ENCODE peak calls at places on chromosome 15, in nine cellular contexts. Z is fibroblast of mammary gland; M is DND-41; W is left ventricle myocardium inferior; R is GM06990; Y is CD8-positive, alpha-beta T cell; H is stomach; D is heart left ventricle; C is lower lobe of right lung. L is an unnamed sample.

GRCh38 chr15:29568840-29569532 is 253.3 kb downstream of the TJP1 start:
- DNase-seq in Z (no peak), M (no peak), W (no peak), R (no peak), Y (no peak), H (no peak), D (no peak), C (no peak), L (no peak)

GRCh38 chr15:47437492-47437891 is 279.8 kb upstream of the SEMA6D start:
- DNase-seq in Z (no peak), M (no peak), W (no peak), R (no peak), Y (no peak), H (no peak), D (no peak), C (no peak), L (no peak)

GRCh38 chr15:41655716-41656115 is 4.5 kb upstream of the MGA start:
- DNase-seq in Z (peak; percentile 15), M (no peak), W (no peak), R (no peak), Y (no peak), H (no peak), D (no peak), C (no peak), L (no peak)

GRCh38 chr15:78448441-78449219 is 10.6 kb downstream of the IREB2 start:
- DNase-seq in Z (no peak), M (no peak), W (no peak), R (no peak), Y (no peak), H (no peak), D (no peak), C (no peak), L (no peak)

GRCh38 chr15:91944334-91944733 is 90.8 kb downstream of the SLCO3A1 start:
- DNase-seq in Z (no peak), M (no peak), W (no peak), R (no peak), Y (no peak), H (no peak), D (no peak), C (no peak), L (no peak)

GRCh38 chr15:57406040-57406772 is 29.9 kb downstream of the CGNL1 start:
- DNase-seq in Z (peak; percentile 15), M (no peak), W (no peak), R (no peak), Y (no peak), H (no peak), D (no peak), C (no peak), L (no peak)

GRCh38 chr15:22883196-22883595 is 44.7 kb downstream of the NIPA2 start:
- DNase-seq in Z (no peak), M (no peak), W (no peak), R (no peak), Y (no peak), H (no peak), D (no peak), C (no peak), L (no peak)

GRCh38 chr15:40054746-40055575 is 16.0 kb upstream of the SRP14 start:
- DNase-seq in Z (peak; percentile 30), M (peak; percentile 91), W (no peak), R (peak; percentile 83), Y (peak; percentile 38), H (peak; percentile 84), D (no peak), C (no peak), L (no peak)

GRCh38 chr15:77002954-77003912 is 8.3 kb downstream of the PSTPIP1 start:
- DNase-seq in Z (no peak), M (peak; percentile 39), W (peak; percentile 44), R (peak; percentile 58), Y (peak; percentile 71), H (peak; percentile 53), D (peak; percentile 63), C (peak; percentile 86), L (peak; percentile 62)

GRCh38 chr15:76380249-76380648 is 43.7 kb downstream of the ISL2 start:
- DNase-seq in Z (no peak), M (no peak), W (no peak), R (no peak), Y (no peak), H (no peak), D (no peak), C (no peak), L (no peak)

GRCh38 chr15:31276596-31277298 is 49.9 kb upstream of the KLF13 start:
- DNase-seq in Z (no peak), M (peak; percentile 1), W (no peak), R (no peak), Y (peak; percentile 7), H (peak; percentile 21), D (peak; percentile 11), C (no peak), L (no peak)

GRCh38 chr15:77819841-77820728 is 187.4 kb upstream of the LINGO1 start:
- DNase-seq in Z (peak; percentile 6), M (no peak), W (no peak), R (no peak), Y (no peak), H (no peak), D (no peak), C (no peak), L (no peak)

GRCh38 chr15:91973481-91973880 is 120.0 kb downstream of the SLCO3A1 start:
- DNase-seq in Z (no peak), M (no peak), W (no peak), R (no peak), Y (no peak), H (no peak), D (no peak), C (no peak), L (no peak)

GRCh38 chr15:48777645-48778337 is 33.1 kb downstream of the CEP152 start:
- DNase-seq in Z (no peak), M (no peak), W (no peak), R (no peak), Y (no peak), H (no peak), D (no peak), C (no peak), L (no peak)

GRCh38 chr15:85063088-85063487 is 81.4 kb downstream of the PDE8A start:
- DNase-seq in Z (no peak), M (no peak), W (no peak), R (no peak), Y (no peak), H (no peak), D (no peak), C (no peak), L (no peak)

GRCh38 chr15:70236306-70237103 is 138.8 kb upstream of the TLE3 start:
- DNase-seq in Z (peak; percentile 98), M (no peak), W (no peak), R (no peak), Y (no peak), H (no peak), D (no peak), C (no peak), L (no peak)

GRCh38 chr15:47974724-47975123 is 146.1 kb upstream of the SLC24A5 start:
- DNase-seq in Z (no peak), M (no peak), W (no peak), R (no peak), Y (no peak), H (no peak), D (no peak), C (no peak), L (no peak)

GRCh38 chr15:97745481-97746071 is 214.9 kb upstream of the ARRDC4 start:
- DNase-seq in Z (peak; percentile 15), M (peak; percentile 54), W (no peak), R (no peak), Y (no peak), H (peak; percentile 32), D (no peak), C (no peak), L (peak; percentile 3)
- TF ChIP-seq CTCF in Z (peak; percentile 47), M (peak; percentile 77), W (peak; percentile 77), R (peak; percentile 52), Y (peak; percentile 14), H (peak; percentile 14), D (peak; percentile 58), C (peak; percentile 37), L (peak; percentile 70)

DNA sequence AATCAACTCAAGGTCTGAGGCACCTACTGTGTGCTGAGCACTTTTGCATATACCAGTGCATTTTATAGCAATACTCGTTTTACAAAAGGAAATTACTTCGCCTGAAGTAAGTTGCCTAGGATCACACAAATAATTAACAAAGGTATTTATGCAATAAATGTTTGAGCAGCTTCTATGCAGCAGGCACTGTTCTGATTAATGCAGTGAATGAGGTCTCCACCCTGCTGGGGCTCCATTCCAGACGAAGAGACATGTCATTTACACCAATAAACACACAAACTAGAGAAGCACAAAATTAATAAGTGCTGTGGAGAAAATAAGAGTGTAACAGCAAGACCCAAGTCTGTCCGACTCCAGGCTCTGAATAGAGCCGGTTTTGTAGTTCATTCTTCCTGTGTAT is 17.5 kb downstream of the NOX5 start:
- DNase-seq in Z (no peak), M (no peak), W (no peak), R (no peak), Y (no peak), H (no peak), D (no peak), C (no peak), L (no peak)
- H3K4me3 ChIP-seq in Z (peak overlapping the region; percentile 25), M (no peak overlapping the region), W (peak overlapping the region; percentile 58), R (no peak overlapping the region), Y (no peak overlapping the region), H (peak overlapping the region; percentile 31), D (no peak overlapping the region), C (peak overlapping the region; percentile 45), L (no peak overlapping the region)

DNA sequence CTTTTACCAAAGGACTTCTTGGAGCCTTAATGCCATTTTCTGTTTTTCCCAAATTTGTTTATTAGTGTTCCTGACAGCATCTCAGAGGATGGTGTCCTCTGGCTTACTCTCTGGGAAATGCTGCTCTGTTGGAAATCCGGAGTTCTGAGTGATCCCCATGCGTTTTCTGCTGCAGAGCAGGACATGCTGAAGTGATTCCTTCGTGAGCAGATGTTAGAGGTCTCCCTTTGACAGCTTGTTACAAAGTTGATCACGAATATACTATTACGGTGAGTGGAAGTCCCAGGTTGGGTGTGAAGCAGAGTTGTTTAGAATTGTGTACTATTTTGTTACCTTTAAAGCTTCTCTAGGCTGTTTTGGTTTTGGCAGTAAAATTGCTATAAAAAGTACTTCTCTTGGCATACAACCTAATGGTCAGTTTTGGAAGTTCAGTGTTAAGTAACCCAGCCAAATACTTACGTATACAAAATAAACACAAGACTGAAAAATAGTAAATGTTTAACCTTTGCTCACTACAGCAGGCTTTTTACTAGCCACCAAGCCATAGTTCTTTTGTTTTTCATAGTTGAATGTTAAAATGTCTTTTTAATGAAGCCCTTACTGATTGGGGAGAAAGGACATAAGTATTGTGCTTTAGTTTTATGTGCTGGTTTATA is 15.0 kb upstream of the GOLGA6L9 start:
- DNase-seq in Z (no peak), M (no peak), W (no peak), R (no peak), Y (no peak), H (no peak), D (no peak), C (no peak), L (no peak)
- TF ChIP-seq CTCF in Z (no peak), M (no peak), W (no peak), R (no peak), Y (no peak), H (no peak), D (no peak), C (no peak), L (no peak)

DNA sequence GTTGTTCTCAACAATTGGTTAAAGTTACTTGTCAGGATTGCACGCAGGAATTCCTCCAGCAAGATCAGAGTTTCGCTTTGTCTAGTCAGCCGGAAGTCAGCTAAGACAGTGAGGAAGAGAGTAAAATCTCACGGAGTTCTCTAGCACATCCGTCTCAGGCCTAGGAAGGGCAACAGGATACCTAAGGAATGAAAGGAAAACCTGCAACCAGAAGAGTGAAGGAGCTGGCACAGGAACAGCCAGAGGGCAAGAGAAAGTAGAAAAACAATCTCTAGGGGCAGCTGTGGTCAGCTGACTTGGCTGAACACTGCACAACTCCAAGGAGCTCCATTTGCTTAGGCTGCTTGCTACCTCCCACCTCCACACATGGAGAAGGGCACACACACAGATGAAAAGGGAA is 23.7 kb downstream of the RORA start:
- DNase-seq in Z (peak; percentile 42), M (no peak), W (no peak), R (no peak), Y (no peak), H (no peak), D (no peak), C (no peak), L (no peak)
- H3K4me3 ChIP-seq in Z (peak overlapping the region; percentile 23), M (no peak overlapping the region), W (peak overlapping the region; percentile 47), R (no peak overlapping the region), Y (no peak overlapping the region), H (peak overlapping the region; percentile 27), D (peak overlapping the region; percentile 33), C (no peak overlapping the region), L (no peak overlapping the region)

L was measured in GM12864.